ENCODE peak calls at places on chromosomes 2 and 18, in five cellular contexts. B is fibroblast of lung, J is GM06990, O is astrocyte of the cerebellum, S is thoracic aorta. K is an unnamed sample.

GRCh38 chr2:202490479-202490878 is 114.4 kb downstream of the BMPR2 start:
- DNase-seq in B (no peak), J (no peak), S (no peak), O (no peak), K (no peak)

GRCh38 chr2:238580486-238580885 is 153.8 kb downstream of the ASB1 start:
- DNase-seq in J (no peak), S (no peak), B (no peak), O (no peak), K (no peak)

GRCh38 chr2:24830786-24831185 is 37.6 kb downstream of the CENPO start:
- DNase-seq in B (no peak), S (no peak), J (no peak), O (no peak), K (no peak)

GRCh38 chr2:46634905-46635304 is 155.5 kb downstream of the TMEM247 start:
- DNase-seq in B (no peak), J (no peak), O (no peak), S (no peak), K (no peak)

GRCh38 chr2:227150222-227150936 is 13.6 kb downstream of the COL4A4 start:
- DNase-seq in S (no peak), O (no peak), B (no peak), J (no peak), K (no peak)

GRCh38 chr2:102143450-102143985 is 972 bp downstream of the IL1R1 start:
- DNase-seq in O (no peak), J (no peak), S (no peak), B (peak), K (no peak)

GRCh38 chr2:172261292-172261691 is 158.6 kb upstream of the DLX2 start:
- DNase-seq in O (no peak), S (no peak), J (no peak), B (peak), K (no peak)

GRCh38 chr2:2271471-2271941 is 59.6 kb downstream of the MYT1L start:
- DNase-seq in S (no peak), J (no peak), B (peak), O (no peak), K (no peak)

GRCh38 chr2:233965032-233965614 is 48.0 kb downstream of the TRPM8 start:
- DNase-seq in J (no peak), O (no peak), S (no peak), B (peak), K (no peak)

GRCh38 chr2:191195021-191195420 is 44.2 kb upstream of the STAT4 start:
- DNase-seq in S (no peak), O (no peak), J (no peak), B (no peak), K (no peak)

GRCh38 chr2:64784168-64785061 is 130.7 kb upstream of the SERTAD2 start:
- DNase-seq in J (no peak), O (no peak), B (no peak), S (no peak), K (no peak)

GRCh38 chr2:108414945-108415344 is 34.1 kb upstream of the GCC2 start:
- DNase-seq in B (no peak), S (no peak), O (no peak), J (no peak), K (no peak)

GRCh38 chr2:75570948-75571729 is 10.4 kb upstream of the EVA1A start:
- DNase-seq in B (peak), S (no peak), O (peak), J (no peak), K (no peak)

GRCh38 chr2:160252278-160252887 is 52.3 kb upstream of the ITGB6 start:
- DNase-seq in B (peak), J (no peak), O (peak), S (no peak), K (no peak)

GRCh38 chr18:23106575-23106974 is 28.7 kb upstream of the CABLES1 start:
- DNase-seq in O (peak), B (peak), S (no peak), J (no peak), K (no peak)

GRCh38 chr18:35371412-35372195 is 5.5 kb downstream of the ZNF396 start:
- DNase-seq in J (no peak), B (peak), O (no peak), S (no peak), K (no peak)

GRCh38 chr18:10453885-10454772 is at the start of gene APCDD1:
- DNase-seq in B (peak), S (no peak), O (no peak), J (no peak), K (peak)

GRCh38 chr2:216315817-216316603 is 56.3 kb downstream of the MARCHF4 start:
- DNase-seq in J (no peak), S (no peak), O (no peak), B (peak), K (no peak)

GRCh38 chr2:45258251-45258775 is 249.1 kb upstream of the SIX2 start:
- DNase-seq in S (no peak), B (no peak), J (no peak), O (no peak), K (no peak)

GRCh38 chr2:121429927-121430511 is 100.7 kb upstream of the RNU4ATAC start:
- DNase-seq in J (no peak), O (no peak), S (no peak), B (no peak), K (no peak)

GRCh38 chr2:54579682-54580349 is 123.7 kb downstream of the SPTBN1 start:
- DNase-seq in S (no peak), J (peak), B (no peak), O (no peak), K (no peak)

GRCh38 chr2:199136241-199136640 is 321.5 kb downstream of the SATB2 start:
- DNase-seq in J (no peak), B (peak), S (no peak), O (no peak), K (no peak)

GRCh38 chr2:205696541-205697441 is 14.5 kb downstream of the NRP2 start:
- DNase-seq in B (peak), S (no peak), O (no peak), J (no peak), K (no peak)

GRCh38 chr2:127365211-127365643 is 22.5 kb downstream of the MAP3K2 start:
- DNase-seq in O (no peak), J (no peak), S (no peak), B (no peak), K (no peak)

GRCh38 chr2:165839610-165840009 is 45.6 kb upstream of the GALNT3 start:
- DNase-seq in B (peak), O (no peak), S (no peak), J (no peak), K (no peak)

GRCh38 chr18:49168970-49169619 is 218.3 kb upstream of the SMAD7 start:
- DNase-seq in O (no peak), J (peak), B (no peak), S (no peak), K (no peak)

GRCh38 chr2:241774419-241775222 is 2.0 kb upstream of the GAL3ST2 start:
- DNase-seq in O (peak), S (no peak), J (no peak), B (peak), K (peak)

GRCh38 chr2:29916571-29916970 is 4.8 kb downstream of the ALK start:
- DNase-seq in B (no peak), O (no peak), S (no peak), J (no peak), K (no peak)

GRCh38 chr2:29920631-29921559 is 491 bp downstream of the ALK start:
- DNase-seq in J (peak), S (no peak), O (no peak), B (peak), K (no peak)

GRCh38 chr2:29923110-29923721 is 1.8 kb upstream of the ALK start:
- DNase-seq in B (peak), S (no peak), J (no peak), O (peak), K (peak)

GRCh38 chr2:29920130-29920577 is 1.2 kb downstream of the ALK start:
- DNase-seq in B (peak), O (no peak), S (no peak), J (peak), K (no peak)

GRCh38 chr2:29921560-29921915 is at the start of gene ALK:
- DNase-seq in J (peak), O (peak), S (peak), B (peak), K (peak)
- H3K4me3 ChIP-seq in J (no peak), O (peak), S (peak), B (peak), K (peak)

GRCh38 chr2:74128206-74128605 is 19.5 kb downstream of the BOLA3 start:
- DNase-seq in B (no peak), S (no peak), O (no peak), J (no peak), K (no peak)
- TF ChIP-seq CTCF in B (no peak), S (no peak), O (peak), J (no peak), K (no peak)

DNA sequence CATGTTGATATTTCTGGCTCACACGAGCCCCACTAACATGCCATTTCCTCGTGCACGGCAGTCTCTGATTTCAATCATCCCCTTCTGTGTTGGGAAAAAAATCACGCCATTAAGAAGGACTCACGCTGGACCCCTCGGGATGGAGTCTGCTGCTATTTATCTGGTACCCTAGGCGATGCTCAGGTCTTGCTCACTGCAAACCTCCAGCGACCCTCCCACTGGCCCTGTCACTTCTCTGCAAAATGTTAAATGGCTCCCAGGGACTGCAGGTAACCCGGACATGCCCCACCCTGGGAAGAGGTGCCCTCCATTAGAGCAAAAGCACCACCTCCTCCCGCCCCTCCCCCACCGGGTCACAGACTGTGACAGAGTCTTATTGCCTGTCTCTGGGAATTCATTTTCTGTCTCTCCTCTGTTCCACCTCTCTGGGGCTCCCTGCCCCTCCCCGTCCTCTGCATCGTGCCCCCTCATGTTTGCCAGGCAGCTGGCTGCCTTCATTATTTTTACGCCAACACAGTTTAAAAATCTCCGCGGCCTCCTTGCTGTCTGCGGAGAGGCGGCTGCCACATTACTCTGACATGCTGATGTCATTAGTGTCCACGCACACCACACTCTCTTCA is 40.2 kb upstream of the GBX2 start:
- DNase-seq in O (no peak), S (no peak), B (no peak), J (no peak), K (peak)
- H3K4me3 ChIP-seq in O (no peak), S (no peak), B (no peak), J (no peak), K (no peak)

DNA sequence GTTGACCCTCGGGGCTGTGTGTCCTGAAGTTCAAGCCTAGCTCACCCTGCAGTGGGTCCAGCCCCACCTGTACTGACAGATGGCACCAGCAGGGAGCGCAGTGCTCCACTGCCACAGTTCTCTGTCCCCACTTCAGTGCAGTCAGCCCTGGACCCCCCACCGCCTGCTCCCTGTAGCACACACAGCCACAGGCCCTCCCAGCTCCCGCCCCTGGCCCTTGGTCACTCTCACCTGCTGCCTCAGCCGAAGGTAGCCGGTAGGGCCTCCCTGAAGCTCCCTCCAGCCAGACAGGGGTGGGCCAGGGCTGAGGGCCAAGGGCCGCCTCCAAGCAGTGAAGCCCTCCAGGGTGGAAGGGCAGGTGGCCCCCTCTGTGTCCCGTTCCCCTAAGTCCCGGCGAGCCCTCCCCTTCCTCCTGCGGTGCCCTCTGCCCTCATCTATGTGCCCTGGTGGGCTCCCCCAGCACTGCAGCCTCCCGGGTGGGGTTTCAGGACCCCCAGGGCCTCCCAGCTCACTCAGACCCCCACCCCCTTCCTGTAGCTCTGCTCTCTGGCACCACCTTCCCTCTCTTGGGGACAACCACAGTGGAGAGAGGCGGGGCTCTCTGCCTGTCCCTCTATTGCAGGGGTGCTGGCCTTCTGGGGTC is 10.8 kb upstream of the ALPP start:
- DNase-seq in O (no peak), S (no peak), B (no peak), J (no peak), K (no peak)
- TF ChIP-seq CTCF in O (no peak), S (no peak), B (no peak), J (peak), K (no peak)

DNA sequence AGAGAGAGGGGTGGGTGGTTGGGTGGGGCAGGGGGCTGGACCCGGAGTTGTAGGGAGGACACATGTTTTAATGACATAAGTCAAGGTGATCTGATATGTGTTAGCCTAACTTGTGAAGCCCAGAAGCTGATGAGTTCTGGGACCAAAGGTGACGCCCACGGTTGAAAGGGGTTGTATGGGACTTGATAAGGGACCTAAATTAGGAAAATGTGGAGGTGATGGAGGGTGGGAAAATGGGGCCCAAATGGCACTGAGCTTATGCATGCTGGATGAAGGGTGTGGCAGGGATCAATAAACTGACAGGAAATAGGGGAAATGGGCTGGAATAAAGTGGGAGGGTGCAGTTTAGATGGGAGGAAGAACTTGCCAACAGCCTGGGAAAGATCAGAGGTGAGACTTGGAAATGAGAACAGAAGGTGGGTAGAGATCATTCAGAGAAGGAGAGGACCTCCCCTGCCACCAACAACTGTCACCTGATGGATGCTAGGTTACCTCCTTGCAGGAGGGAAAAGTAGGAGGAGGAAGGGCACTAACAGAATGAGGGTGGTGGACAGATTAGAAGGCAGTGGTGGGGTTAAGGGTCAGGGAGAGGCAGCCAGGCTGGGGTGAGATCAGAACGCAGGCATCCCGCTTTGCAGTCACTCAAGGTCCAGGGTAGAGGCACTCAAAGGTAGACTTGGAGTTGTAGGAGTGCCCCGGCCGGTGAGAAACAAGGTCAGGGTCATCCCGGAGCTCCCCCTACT is 15.3 kb downstream of the WNT10A start:
- DNase-seq in B (no peak), S (no peak), O (no peak), J (no peak), K (peak)
- H3K4me3 ChIP-seq in B (no peak), S (no peak), O (no peak), J (no peak), K (no peak)

DNA sequence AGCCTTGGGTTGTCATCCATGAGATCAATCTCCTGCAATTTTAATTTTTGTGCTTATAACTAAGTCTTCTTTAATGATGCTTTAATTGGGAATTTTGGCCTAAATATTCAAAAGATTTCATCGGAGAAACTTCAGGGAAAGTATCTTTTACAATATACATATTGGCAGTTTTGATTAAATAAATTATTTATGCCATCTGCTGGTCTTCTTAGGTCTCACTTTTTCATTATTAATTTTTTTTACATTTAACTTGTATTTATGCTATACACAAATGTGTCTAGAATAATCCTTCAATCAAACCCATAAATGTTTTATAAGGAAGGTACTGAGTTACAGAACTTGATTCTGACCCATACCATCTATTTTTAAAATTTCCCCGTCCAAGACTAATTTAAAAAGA is 95.1 kb upstream of the XPO1 start:
- DNase-seq in S (no peak), B (no peak), J (no peak), O (no peak), K (no peak)
- TF ChIP-seq CTCF in S (no peak), B (no peak), J (no peak), O (no peak), K (peak)

GRCh38 chr18:2914844-2915243 is 68.0 kb downstream of the EMILIN2 start:
- DNase-seq in J (no peak), S (no peak), B (no peak), O (no peak), K (peak)
- H3K4me3 ChIP-seq in J (no peak), S (no peak), B (no peak), O (no peak), K (no peak)

GRCh38 chr2:59182249-59182648 is 941.1 kb upstream of the FANCL start:
- DNase-seq in B (peak), S (no peak), J (no peak), O (no peak), K (no peak)
- TF ChIP-seq CTCF in B (peak), S (no peak), J (peak), O (peak), K (peak)

K was measured in right atrium auricular region.